ENCODE peak calls at places on chromosomes 4 and X, in five cellular contexts. K is upper lobe of left lung, G is psoas muscle, A is neural crest cell, B is astrocyte of the spinal cord. E is an unnamed sample.

GRCh38 chr4:187183826-187184225 is 460.2 kb upstream of the FAT1 start:
- DNase-seq in K (no peak), G (no peak), B (no peak), A (no peak), E (no peak)

GRCh38 chr4:76605099-76605563 is 170.1 kb downstream of the SHROOM3 start:
- DNase-seq in G (no peak), A (no peak), K (no peak), B (no peak), E (no peak)

GRCh38 chr4:8414377-8414776 is 26.1 kb downstream of the ACOX3 start:
- DNase-seq in B (no peak), K (no peak), A (no peak), G (no peak), E (no peak)

GRCh38 chrX:110852180-110852579 is 56.6 kb upstream of the CHRDL1 start:
- DNase-seq in G (no peak), A (peak), K (no peak), B (no peak), E (no peak)

GRCh38 chr4:180947421-180947820 is 1295.8 kb upstream of the TENM3 start:
- DNase-seq in G (no peak), K (no peak), B (peak), A (no peak), E (no peak)

GRCh38 chrX:554271-554670 is 76.3 kb upstream of the SHOX start:
- DNase-seq in K (no peak), B (no peak), A (no peak), G (no peak), E (no peak)

GRCh38 chr4:87118826-87119225 is 101.6 kb downstream of the KLHL8 start:
- DNase-seq in G (no peak), K (no peak), B (peak), A (no peak), E (no peak)

GRCh38 chr4:168731706-168732414 is 235.0 kb downstream of the PALLD start:
- DNase-seq in A (no peak), G (no peak), B (no peak), K (no peak), E (no peak)

GRCh38 chr4:128796934-128797333 is 12.6 kb upstream of the JADE1 start:
- DNase-seq in G (no peak), A (no peak), K (no peak), B (no peak), E (no peak)

GRCh38 chr4:66091801-66092200 is 421.5 kb upstream of the EPHA5 start:
- DNase-seq in A (no peak), G (no peak), B (no peak), K (no peak), E (no peak)

GRCh38 chr4:65951177-65951576 is 280.9 kb upstream of the EPHA5 start:
- DNase-seq in G (no peak), A (no peak), K (no peak), B (no peak), E (no peak)

GRCh38 chrX:107710617-107711391 is 64.8 kb downstream of the TSC22D3 start:
- DNase-seq in G (no peak), A (no peak), B (peak), K (no peak), E (peak)

GRCh38 chrX:42976729-42977366 is 198.9 kb upstream of the PPP1R2C start:
- DNase-seq in B (no peak), A (no peak), G (no peak), K (no peak), E (no peak)

GRCh38 chr4:183074288-183074990 is 24.6 kb upstream of the WWC2 start:
- DNase-seq in B (peak), A (no peak), K (no peak), G (no peak), E (no peak)

GRCh38 chr4:1402516-1403101 is 3.6 kb downstream of the NKX1-1 start:
- DNase-seq in B (no peak), G (no peak), K (peak), A (no peak), E (peak)

GRCh38 chrX:100696699-100697351 is 35.1 kb downstream of the SYTL4 start:
- DNase-seq in K (no peak), A (no peak), G (no peak), B (no peak), E (no peak)

GRCh38 chr4:89661490-89661889 is 175.5 kb downstream of the SNCA start:
- DNase-seq in K (no peak), A (no peak), B (peak), G (no peak), E (no peak)

GRCh38 chr4:73222466-73223257 is 35.9 kb downstream of the ANKRD17 start:
- DNase-seq in A (peak), B (peak), G (no peak), K (no peak), E (peak)

GRCh38 chr4:88457307-88458090 is 580 bp downstream of the HERC5 start:
- DNase-seq in A (no peak), G (peak), B (peak), K (peak), E (peak)

GRCh38 chr4:176885224-176885623 is 92.5 kb upstream of the VEGFC start:
- DNase-seq in B (no peak), G (no peak), A (no peak), K (no peak), E (no peak)

GRCh38 chr4:47824844-47825243 is 13.0 kb downstream of the CORIN start:
- DNase-seq in K (no peak), G (peak), B (no peak), A (no peak), E (no peak)

GRCh38 chrX:135596495-135596894 is 76.0 kb downstream of the INTS6L start:
- DNase-seq in K (no peak), A (peak), G (peak), B (peak), E (no peak)

GRCh38 chrX:120452131-120452530 is 17.0 kb downstream of the LAMP2 start:
- DNase-seq in B (peak), K (no peak), A (no peak), G (no peak), E (no peak)
- TF ChIP-seq CTCF in B (peak), K (no peak), A (peak), G (peak), E (no peak)

GRCh38 chr4:133483600-133484246 is 334.6 kb downstream of the PCDH10 start:
- DNase-seq in K (no peak), B (peak), G (no peak), A (no peak), E (no peak)
- TF ChIP-seq CTCF in K (no peak), B (peak), G (no peak), A (peak), E (no peak)

GRCh38 chr4:108060164-108060563 is 70.5 kb downstream of the HADH start:
- DNase-seq in K (no peak), B (peak), G (no peak), A (no peak), E (no peak)
- TF ChIP-seq CTCF in K (peak), B (peak), G (peak), A (peak), E (no peak)

GRCh38 chr4:137069473-137069872 is 462.8 kb downstream of the PCDH18 start:
- DNase-seq in B (no peak), A (no peak), G (no peak), K (no peak), E (no peak)
- TF ChIP-seq CTCF in B (no peak), A (no peak), G (no peak), K (no peak), E (no peak)

GRCh38 chr4:38452009-38452408 is 212.0 kb upstream of the KLF3 start:
- DNase-seq in A (no peak), G (no peak), K (no peak), B (no peak), E (no peak)

GRCh38 chr4:38455092-38455855 is 208.7 kb upstream of the KLF3 start:
- DNase-seq in K (no peak), B (no peak), A (no peak), G (no peak), E (no peak)

GRCh38 chr4:38453253-38453881 is 210.6 kb upstream of the KLF3 start:
- DNase-seq in B (no peak), G (no peak), A (no peak), K (no peak), E (no peak)

GRCh38 chr4:38454284-38454683 is 209.7 kb upstream of the KLF3 start:
- DNase-seq in A (no peak), K (no peak), G (no peak), B (no peak), E (no peak)

GRCh38 chr4:38449506-38450174 is 214.4 kb upstream of the KLF3 start:
- DNase-seq in K (no peak), A (no peak), G (no peak), B (no peak), E (no peak)
- TF ChIP-seq CTCF in K (no peak), A (no peak), G (no peak), B (no peak), E (no peak)

GRCh38 chr4:52051213-52051614 is at the start of gene SPATA18:
- DNase-seq in K (peak), G (peak), A (peak), B (peak), E (peak)
- TF ChIP-seq CTCF in K (no peak), G (no peak), A (no peak), B (no peak), E (no peak)

GRCh38 chrX:18389968-18390367 is 35.4 kb upstream of the CDKL5 start:
- DNase-seq in B (no peak), K (no peak), A (no peak), G (no peak), E (no peak)
- TF ChIP-seq CTCF in B (no peak), K (no peak), A (peak), G (no peak), E (no peak)

GRCh38 chrX:23637187-23637586 is 30.1 kb upstream of the PRDX4 start:
- DNase-seq in G (no peak), A (no peak), K (no peak), B (no peak), E (no peak)
- TF ChIP-seq CTCF in G (no peak), A (no peak), K (no peak), B (peak), E (no peak)

GRCh38 chrX:121254336-121254735 is 206.9 kb downstream of the GLUD2 start:
- DNase-seq in K (no peak), A (no peak), G (no peak), B (no peak), E (no peak)
- TF ChIP-seq CTCF in K (no peak), A (no peak), G (no peak), B (peak), E (no peak)

GRCh38 chr4:120749445-120750151 is 172.9 kb downstream of the PRDM5 start:
- DNase-seq in A (no peak), B (no peak), K (no peak), G (no peak), E (no peak)
- TF ChIP-seq CTCF in A (no peak), B (no peak), K (no peak), G (no peak), E (no peak)